ENCODE peak calls at places on chromosomes 7 and 10, in eight cellular contexts. K is fibroblast of mammary gland, C is A673, T is RWPE1, V is thoracic aorta, H is epithelial cell of esophagus, E is Peyer's patch, I is endodermal cell. F is an unnamed sample.

GRCh38 chr7:150355666-150356059 is 13.0 kb upstream of the REPIN1 start:
- DNase-seq in I (no peak), H (no peak), C (no peak), E (no peak), T (no peak), V (no peak), K (no peak), F (no peak)

GRCh38 chr10:69881202-69881601 is 79.5 kb downstream of the COL13A1 start:
- DNase-seq in T (no peak), I (no peak), V (no peak), C (no peak), E (no peak), H (no peak), K (no peak), F (no peak)

GRCh38 chr7:121195859-121196588 is 132.8 kb upstream of the WNT16 start:
- DNase-seq in V (no peak), E (no peak), K (no peak), H (peak), C (no peak), T (no peak), I (no peak), F (peak)

GRCh38 chr10:123945506-123945905 is 53.9 kb upstream of the CPXM2 start:
- DNase-seq in K (peak), H (peak), V (no peak), E (no peak), I (no peak), T (no peak), C (peak), F (no peak)

GRCh38 chr7:106284516-106285050 is at the start of gene NAMPT:
- DNase-seq in K (no peak), I (peak), C (peak), H (peak), T (peak), V (peak), E (peak), F (no peak)

GRCh38 chr7:54813398-54813797 is 54.4 kb upstream of the SEC61G start:
- DNase-seq in V (no peak), H (no peak), I (no peak), C (no peak), K (peak), T (no peak), E (no peak), F (peak)

GRCh38 chr7:149882264-149883048 is 8.7 kb downstream of the ATP6V0E2 start:
- DNase-seq in I (peak), K (no peak), T (no peak), H (no peak), C (no peak), V (no peak), E (no peak), F (peak)

GRCh38 chr7:139613971-139614411 is 90.5 kb downstream of the CLEC2L start:
- DNase-seq in K (no peak), C (no peak), H (no peak), T (no peak), V (no peak), E (no peak), I (peak), F (no peak)

GRCh38 chr7:21261627-21262564 is 166.0 kb upstream of the SP4 start:
- DNase-seq in K (peak), H (peak), E (peak), I (peak), C (peak), V (no peak), T (peak), F (peak)

GRCh38 chr7:14858410-14858809 is 44.1 kb downstream of the DGKB start:
- DNase-seq in C (no peak), K (no peak), E (no peak), T (no peak), I (no peak), V (no peak), H (no peak), F (no peak)

GRCh38 chr10:97766106-97766810 is 5.5 kb downstream of the SFRP5 start:
- DNase-seq in K (no peak), V (no peak), H (no peak), C (no peak), I (no peak), E (no peak), T (no peak), F (no peak)

GRCh38 chr10:74078037-74078436 is 72.6 kb downstream of the AP3M1 start:
- DNase-seq in H (no peak), C (peak), I (no peak), K (peak), E (no peak), V (no peak), T (no peak), F (peak)

GRCh38 chr10:97059006-97059871 is 126.5 kb downstream of the SLIT1 start:
- DNase-seq in C (no peak), I (peak), K (no peak), H (no peak), T (no peak), V (no peak), E (no peak), F (no peak)

GRCh38 chr10:117165557-117166419 is 27.7 kb upstream of the VAX1 start:
- DNase-seq in C (peak), K (peak), E (no peak), T (peak), H (peak), V (no peak), I (peak), F (peak)
- TF ChIP-seq CTCF in C (peak), K (peak), E (no peak), T (peak), H (peak), V (peak), I (peak), F (peak)

GRCh38 chr10:114576716-114577115 is 81.4 kb downstream of the ABLIM1 start:
- DNase-seq in I (no peak), H (no peak), K (no peak), V (no peak), C (no peak), T (no peak), E (no peak), F (peak)
- TF ChIP-seq CTCF in I (no peak), H (no peak), K (no peak), V (no peak), C (no peak), T (no peak), E (no peak), F (no peak)

GRCh38 chr10:5014936-5015335 is 11.3 kb upstream of the AKR1C2 start:
- DNase-seq in I (no peak), E (peak), T (no peak), V (no peak), H (peak), C (peak), K (peak), F (no peak)
- TF ChIP-seq CTCF in I (peak), E (peak), T (no peak), V (no peak), H (peak), C (peak), K (peak), F (no peak)

GRCh38 chr7:112556633-112557032 is 75.8 kb downstream of the LSMEM1 start:
- DNase-seq in C (no peak), H (peak), I (no peak), T (no peak), E (no peak), K (peak), V (no peak), F (no peak)

GRCh38 chr7:112550468-112551060 is 69.8 kb downstream of the LSMEM1 start:
- DNase-seq in K (peak), C (peak), T (peak), V (no peak), H (peak), I (peak), E (no peak), F (peak)

DNA sequence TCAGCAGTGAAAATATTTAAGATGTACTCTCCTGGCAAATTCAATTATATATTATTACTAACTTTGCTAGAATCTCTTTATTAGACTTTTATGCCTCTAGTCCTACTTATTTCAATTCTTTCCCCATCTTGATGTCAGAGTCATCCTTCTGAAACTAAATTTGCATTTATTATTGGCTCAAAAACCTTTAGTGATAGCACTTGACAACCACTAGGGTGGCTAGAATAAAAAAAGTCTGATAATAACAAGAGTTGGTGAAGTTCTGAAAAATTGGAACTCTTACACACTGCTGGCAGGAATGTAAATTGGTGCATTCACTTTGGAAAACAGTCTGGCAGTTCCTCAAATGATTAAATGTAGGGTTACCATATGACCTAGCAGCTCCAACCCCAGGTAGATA is 73.8 kb downstream of the LSMEM1 start:
- DNase-seq in H (no peak), E (no peak), K (no peak), T (no peak), C (no peak), I (no peak), V (no peak), F (no peak)
- TF ChIP-seq CTCF in H (no peak), E (no peak), K (peak), T (no peak), C (no peak), I (peak), V (no peak), F (peak)

GRCh38 chr10:19750972-19751371 is 65.3 kb upstream of the PLXDC2 start:
- DNase-seq in V (no peak), K (no peak), I (no peak), T (no peak), H (no peak), C (no peak), E (no peak), F (no peak)

GRCh38 chr10:19762026-19762425 is 54.2 kb upstream of the PLXDC2 start:
- DNase-seq in E (no peak), C (no peak), H (peak), T (no peak), K (no peak), V (no peak), I (no peak), F (peak)

DNA sequence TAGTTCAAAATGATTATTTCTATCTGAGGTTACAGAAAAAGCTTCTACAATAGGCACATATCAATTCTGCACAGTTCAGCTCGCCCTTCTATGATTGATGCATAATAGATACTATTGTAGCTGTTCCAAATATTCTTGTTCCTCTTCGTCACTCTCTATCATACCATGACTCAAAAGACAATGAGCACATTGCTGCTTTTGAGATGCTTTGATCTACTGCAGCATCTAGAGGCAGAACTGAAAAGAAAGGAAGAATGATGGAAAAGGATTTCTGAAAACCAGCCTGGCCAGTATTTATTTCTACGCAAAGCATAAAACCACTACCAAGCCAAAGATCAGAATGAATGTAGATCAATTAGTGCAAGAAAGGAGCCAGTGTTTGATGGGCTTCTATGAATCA is 59.3 kb upstream of the PLXDC2 start:
- DNase-seq in V (no peak), T (no peak), E (no peak), I (no peak), H (no peak), K (peak), C (no peak), F (no peak)
- TF ChIP-seq CTCF in V (no peak), T (no peak), E (no peak), I (no peak), H (no peak), K (peak), C (no peak), F (no peak)

F was measured in astrocyte.